ENCODE peak calls at places on chromosome 10, in seven cellular contexts. M, E, J, Q, H, U and R are unnamed samples.

GRCh38 chr10:74097776-74098175 is 52.9 kb downstream of the AP3M1 start:
- DNase-seq in M (no peak), E (no peak), J (no peak), Q (no peak), H (no peak), U (no peak), R (no peak)

GRCh38 chr10:117163061-117163953 is 25.2 kb upstream of the VAX1 start:
- DNase-seq in M (no peak), E (no peak), J (peak; percentile 20), Q (no peak), H (no peak), U (peak; percentile 36), R (no peak)

GRCh38 chr10:109906346-109906745 is 17.0 kb downstream of the XPNPEP1 start:
- DNase-seq in M (no peak), E (no peak), J (no peak), Q (no peak), H (no peak), U (no peak), R (no peak)

GRCh38 chr10:123521076-123521475 is 145.1 kb upstream of the GPR26 start:
- DNase-seq in M (no peak), E (no peak), J (no peak), Q (no peak), H (no peak), U (no peak), R (no peak)

GRCh38 chr10:5659702-5660528 is 6.5 kb downstream of the ASB13 start:
- DNase-seq in M (peak; percentile 27), E (no peak), J (no peak), Q (peak; percentile 27), H (peak; percentile 66), U (no peak), R (peak; percentile 40)

GRCh38 chr10:129621694-129622093 is 154.7 kb downstream of the MGMT start:
- DNase-seq in M (no peak), E (no peak), J (no peak), Q (no peak), H (no peak), U (no peak), R (no peak)

GRCh38 chr10:28879875-28880381 is 202.6 kb downstream of the BAMBI start:
- DNase-seq in M (no peak), E (peak; percentile 19), J (no peak), Q (no peak), H (no peak), U (no peak), R (no peak)

GRCh38 chr10:69803809-69804208 is 2.1 kb downstream of the COL13A1 start:
- DNase-seq in M (no peak), E (no peak), J (no peak), Q (no peak), H (no peak), U (no peak), R (no peak)

GRCh38 chr10:118207470-118208007 is 134.6 kb downstream of the FAM204A start:
- DNase-seq in M (no peak), E (no peak), J (no peak), Q (no peak), H (no peak), U (no peak), R (no peak)

GRCh38 chr10:61902448-61903183 is 1.1 kb downstream of the ARID5B start:
- DNase-seq in M (peak; percentile 83), E (peak; percentile 56), J (peak; percentile 23), Q (no peak), H (peak; percentile 61), U (no peak), R (peak; percentile 86)

GRCh38 chr10:125002044-125002422 is 60.1 kb downstream of the ZRANB1 start:
- DNase-seq in M (no peak), E (no peak), J (no peak), Q (no peak), H (peak; percentile 10), U (no peak), R (no peak)

GRCh38 chr10:124999433-125000365 is 57.8 kb downstream of the ZRANB1 start:
- DNase-seq in M (peak; percentile 90), E (peak; percentile 66), J (no peak), Q (peak; percentile 69), H (peak; percentile 7), U (no peak), R (no peak)

GRCh38 chr10:124998624-124999291 is 56.8 kb downstream of the ZRANB1 start:
- DNase-seq in M (no peak), E (peak; percentile 3), J (no peak), Q (no peak), H (peak; percentile 15), U (no peak), R (no peak)

GRCh38 chr10:125001313-125002043 is 59.6 kb downstream of the ZRANB1 start:
- DNase-seq in M (no peak), E (peak; percentile 4), J (peak; percentile 30), Q (no peak), H (no peak), U (no peak), R (no peak)

DNA sequence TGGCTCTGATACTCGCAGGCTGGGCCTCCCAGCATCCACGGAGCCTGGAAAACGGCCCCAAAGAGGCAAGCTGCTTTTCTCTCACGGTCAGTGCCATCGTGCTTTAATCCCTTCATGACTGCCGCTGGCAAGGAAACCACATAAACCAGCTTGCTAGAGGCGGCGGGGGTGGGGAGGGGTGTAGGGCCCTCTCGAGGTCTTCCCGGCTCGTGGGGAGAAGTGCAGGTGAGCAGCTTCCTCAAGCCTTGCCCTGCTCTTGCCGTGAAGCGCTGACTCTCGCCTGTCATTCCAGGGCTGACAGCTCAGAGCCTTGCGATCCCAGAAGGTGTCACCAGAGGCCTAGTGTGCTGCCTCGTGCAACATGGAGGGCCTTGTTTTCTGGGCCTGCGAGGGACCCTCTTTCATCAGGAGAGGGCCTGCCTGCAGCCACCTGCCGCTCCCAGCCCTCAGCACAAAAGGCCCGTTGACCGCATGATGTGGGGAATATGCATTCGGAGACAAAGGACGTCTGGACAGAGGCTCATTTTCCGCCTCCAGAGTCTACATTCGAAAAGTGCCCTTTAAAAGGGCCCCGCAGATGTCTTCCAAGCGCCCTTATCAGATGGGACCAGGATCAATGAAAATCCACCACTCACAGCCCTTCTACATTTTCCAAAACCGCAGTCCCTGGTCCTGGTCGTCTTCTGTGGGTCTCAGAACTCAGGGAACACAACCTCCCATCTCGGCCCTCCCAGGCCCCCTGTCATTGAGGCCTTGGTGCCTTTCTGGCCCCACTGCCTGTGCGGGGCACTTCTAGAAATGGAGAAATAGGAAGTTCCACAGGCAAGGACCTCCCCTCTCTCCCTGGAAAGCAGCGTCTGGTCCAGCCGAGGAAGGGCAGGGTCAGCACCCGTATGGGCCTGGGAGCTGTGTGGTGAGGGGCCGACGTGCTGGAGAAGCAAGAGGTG is 58.7 kb downstream of the ZRANB1 start:
- DNase-seq in M (peak; percentile 45), E (peak; percentile 18), J (peak; percentile 50), Q (no peak), H (peak; percentile 32), U (no peak), R (no peak)
- TF ChIP-seq CTCF in M (peak; percentile 13), E (peak; percentile 45), J (no peak), Q (no peak), H (no peak), U (no peak), R (no peak)

GRCh38 chr10:12062754-12063482 is 5.8 kb upstream of the DHTKD1 start:
- DNase-seq in M (no peak), E (no peak), J (no peak), Q (no peak), H (no peak), U (no peak), R (no peak)

GRCh38 chr10:12063483-12063818 is 5.3 kb upstream of the DHTKD1 start:
- DNase-seq in M (no peak), E (no peak), J (no peak), Q (no peak), H (no peak), U (no peak), R (no peak)

GRCh38 chr10:12067336-12067735 is 1.4 kb upstream of the DHTKD1 start:
- DNase-seq in M (peak; percentile 85), E (no peak), J (no peak), Q (no peak), H (no peak), U (no peak), R (no peak)

GRCh38 chr10:12073526-12073925 is 4.8 kb downstream of the DHTKD1 start:
- DNase-seq in M (no peak), E (no peak), J (no peak), Q (no peak), H (no peak), U (no peak), R (no peak)

DNA sequence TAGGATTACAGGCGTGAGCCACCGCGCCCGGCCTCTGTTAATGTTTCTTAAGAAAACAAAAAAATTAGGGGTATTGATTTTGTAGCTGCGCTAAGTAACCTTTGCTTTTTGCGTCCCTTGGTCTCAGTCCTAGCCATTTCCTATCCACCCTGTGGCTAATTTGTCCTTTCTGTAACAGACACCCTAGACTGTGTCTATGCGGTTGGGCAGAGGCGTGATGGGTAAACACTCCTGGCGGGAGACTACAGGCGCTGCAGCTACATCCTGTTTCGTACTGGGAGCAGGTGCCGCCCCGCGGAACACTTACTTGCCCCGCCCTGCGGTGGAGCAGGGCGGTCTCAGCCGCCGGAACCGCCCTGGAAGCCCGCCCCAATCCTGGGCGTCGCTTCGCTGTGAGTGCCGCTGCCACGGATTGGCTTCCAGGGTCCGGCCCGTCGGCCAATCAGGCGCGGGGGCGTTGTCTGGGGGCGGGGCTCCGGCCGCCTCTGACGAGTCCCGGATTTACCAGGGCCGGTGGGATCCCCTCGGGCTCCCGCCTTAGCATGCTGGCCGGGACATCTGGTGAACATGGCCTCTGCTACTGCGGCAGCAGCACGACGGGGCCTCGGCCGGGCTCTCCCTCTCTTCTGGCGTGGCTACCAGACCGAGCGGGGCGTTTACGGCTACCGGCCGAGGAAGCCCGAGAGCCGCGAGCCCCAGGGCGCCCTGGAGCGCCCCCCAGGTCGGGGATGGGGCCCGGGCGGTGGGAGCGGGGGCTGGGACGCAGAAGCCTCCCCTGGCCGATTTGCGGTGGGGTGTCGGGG is at the start of gene DHTKD1:
- DNase-seq in M (peak; percentile 99), E (peak; percentile 98), J (peak; percentile 99), Q (peak; percentile 85), H (peak; percentile 99), U (peak; percentile 100), R (peak; percentile 99)
- TF ChIP-seq CTCF in M (peak; percentile 33), E (peak; percentile 57), J (peak; percentile 59), Q (peak; percentile 55), H (no peak), U (peak; percentile 53), R (peak; percentile 59)

GRCh38 chr10:103659674-103660363 is 166.3 kb downstream of the NEURL1 start:
- DNase-seq in M (peak; percentile 94), E (peak; percentile 81), J (no peak), Q (no peak), H (peak; percentile 88), U (no peak), R (peak; percentile 73)
- TF ChIP-seq CTCF in M (peak; percentile 5), E (no peak), J (no peak), Q (no peak), H (no peak), U (no peak), R (peak; percentile 42)

DNA sequence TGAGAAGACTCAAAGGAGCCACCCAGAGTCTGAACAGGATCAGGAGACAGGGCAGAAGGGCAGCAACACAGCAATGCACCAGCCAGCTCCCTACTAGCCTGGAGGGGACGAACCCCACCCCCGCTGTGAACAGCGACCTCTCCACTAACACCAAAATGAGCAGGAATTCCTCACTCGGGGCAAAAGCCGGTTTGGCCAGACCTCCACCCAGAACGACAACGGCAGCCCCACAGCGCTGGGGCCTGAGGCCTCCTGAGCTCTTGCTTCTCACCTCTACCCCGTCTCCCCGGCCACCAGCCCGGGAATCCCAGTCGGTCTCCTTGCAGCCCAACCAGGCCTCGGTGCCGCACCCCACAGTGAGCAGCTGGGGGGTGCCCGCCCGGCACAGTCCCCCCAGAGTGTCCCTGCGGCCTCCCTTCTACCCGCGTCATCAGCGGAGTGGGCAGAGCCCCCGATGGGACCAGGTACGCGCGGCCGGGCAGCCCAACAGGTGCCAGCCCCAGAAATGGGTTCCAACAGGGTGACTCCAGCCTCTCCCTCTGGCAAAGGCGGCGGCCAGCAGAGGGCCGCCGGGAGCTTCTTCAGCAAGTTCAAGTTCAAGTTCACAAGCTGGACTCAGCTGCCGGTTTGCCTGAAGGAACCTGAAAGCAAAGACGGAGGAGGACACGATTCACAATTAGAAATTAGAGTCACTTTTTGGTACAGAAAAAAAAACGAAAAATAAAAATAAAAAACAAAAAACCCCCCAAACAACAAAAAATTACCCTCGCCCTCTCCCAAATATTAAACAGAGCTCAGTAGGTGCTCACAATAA is 129.0 kb downstream of the MARCHF5 start:
- DNase-seq in M (peak; percentile 52), E (peak; percentile 24), J (no peak), Q (no peak), H (peak; percentile 38), U (no peak), R (peak; percentile 5)
- TF ChIP-seq CTCF in M (peak; percentile 68), E (peak; percentile 56), J (no peak), Q (peak; percentile 28), H (peak; percentile 23), U (peak; percentile 43), R (no peak)